ENCODE peak calls at places on chromosomes 2 and 18, in seven cellular contexts. One of them, this sample, is unnamed.

GRCh38 chr2:146764301-146764700 is 1080.5 kb upstream of the ACVR2A start:
- DNase-seq in esophagus squamous epithelium: no peak
- DNase-seq in psoas muscle: no peak
- DNase-seq in hepatocyte: no peak
- DNase-seq in GM06990: no peak
- DNase-seq in ascending aorta: no peak
- DNase-seq in heart left ventricle: no peak
- DNase-seq in this sample: no peak

GRCh38 chr2:66153941-66154340 is 281.0 kb upstream of the MEIS1 start:
- DNase-seq in esophagus squamous epithelium: no peak
- DNase-seq in heart left ventricle: no peak
- DNase-seq in GM06990: no peak
- DNase-seq in ascending aorta: no peak
- DNase-seq in hepatocyte: no peak
- DNase-seq in psoas muscle: no peak
- DNase-seq in this sample: no peak

GRCh38 chr18:70490008-70490933 is 201.4 kb downstream of the SOCS6 start:
- DNase-seq in esophagus squamous epithelium: no peak
- DNase-seq in ascending aorta: no peak
- DNase-seq in hepatocyte: peak; percentile 73
- DNase-seq in heart left ventricle: no peak
- DNase-seq in GM06990: no peak
- DNase-seq in psoas muscle: no peak
- DNase-seq in this sample: peak; percentile 20

GRCh38 chr2:133581027-133581760 is 12.9 kb upstream of the NCKAP5 start:
- DNase-seq in heart left ventricle: no peak
- DNase-seq in ascending aorta: no peak
- DNase-seq in GM06990: no peak
- DNase-seq in hepatocyte: no peak
- DNase-seq in psoas muscle: no peak
- DNase-seq in esophagus squamous epithelium: no peak
- DNase-seq in this sample: no peak

GRCh38 chr2:100060875-100061274 is 81.5 kb downstream of the AFF3 start:
- DNase-seq in GM06990: peak; percentile 49
- DNase-seq in ascending aorta: no peak
- DNase-seq in hepatocyte: no peak
- DNase-seq in psoas muscle: no peak
- DNase-seq in esophagus squamous epithelium: no peak
- DNase-seq in heart left ventricle: no peak
- DNase-seq in this sample: no peak

GRCh38 chr2:65062843-65063242 is 6.6 kb downstream of the CEP68 start:
- DNase-seq in ascending aorta: no peak
- DNase-seq in psoas muscle: peak; percentile 41
- DNase-seq in GM06990: no peak
- DNase-seq in heart left ventricle: no peak
- DNase-seq in hepatocyte: no peak
- DNase-seq in esophagus squamous epithelium: no peak
- DNase-seq in this sample: no peak

GRCh38 chr2:68290825-68291224 is 28.9 kb downstream of the CNRIP1 start:
- DNase-seq in esophagus squamous epithelium: no peak
- DNase-seq in GM06990: no peak
- DNase-seq in ascending aorta: no peak
- DNase-seq in hepatocyte: no peak
- DNase-seq in psoas muscle: no peak
- DNase-seq in heart left ventricle: peak; percentile 40
- DNase-seq in this sample: no peak

GRCh38 chr18:61765097-61765496 is 127.7 kb downstream of the RNF152 start:
- DNase-seq in heart left ventricle: no peak
- DNase-seq in ascending aorta: no peak
- DNase-seq in hepatocyte: no peak
- DNase-seq in GM06990: no peak
- DNase-seq in psoas muscle: no peak
- DNase-seq in esophagus squamous epithelium: no peak
- DNase-seq in this sample: no peak

GRCh38 chr2:182715896-182716664 is at the start of gene DNAJC10:
- DNase-seq in ascending aorta: peak; percentile 70
- DNase-seq in heart left ventricle: peak; percentile 92
- DNase-seq in hepatocyte: peak; percentile 94
- DNase-seq in esophagus squamous epithelium: peak; percentile 40
- DNase-seq in psoas muscle: peak; percentile 87
- DNase-seq in GM06990: peak; percentile 92
- DNase-seq in this sample: peak; percentile 83

GRCh38 chr2:159738509-159739390 is 26.4 kb downstream of the MARCHF7 start:
- DNase-seq in ascending aorta: no peak
- DNase-seq in hepatocyte: no peak
- DNase-seq in psoas muscle: no peak
- DNase-seq in esophagus squamous epithelium: no peak
- DNase-seq in GM06990: no peak
- DNase-seq in heart left ventricle: peak; percentile 17
- DNase-seq in this sample: no peak

GRCh38 chr2:43218221-43218549 is 8.2 kb downstream of the ZFP36L2 start:
- DNase-seq in esophagus squamous epithelium: no peak
- DNase-seq in heart left ventricle: no peak
- DNase-seq in GM06990: no peak
- DNase-seq in hepatocyte: no peak
- DNase-seq in ascending aorta: no peak
- DNase-seq in psoas muscle: no peak
- DNase-seq in this sample: no peak

GRCh38 chr2:36433311-36434217 is 78.0 kb downstream of the CRIM1 start:
- DNase-seq in ascending aorta: no peak
- DNase-seq in heart left ventricle: peak; percentile 70
- DNase-seq in esophagus squamous epithelium: no peak
- DNase-seq in GM06990: no peak
- DNase-seq in hepatocyte: no peak
- DNase-seq in psoas muscle: no peak
- DNase-seq in this sample: no peak

GRCh38 chr2:196276421-196276820 is 105.0 kb upstream of the STK17B start:
- DNase-seq in heart left ventricle: no peak
- DNase-seq in hepatocyte: peak; percentile 57
- DNase-seq in psoas muscle: no peak
- DNase-seq in ascending aorta: no peak
- DNase-seq in GM06990: no peak
- DNase-seq in esophagus squamous epithelium: no peak
- DNase-seq in this sample: no peak

GRCh38 chr2:8500124-8501054 is 181.5 kb upstream of the ID2 start:
- DNase-seq in hepatocyte: peak; percentile 63
- DNase-seq in GM06990: no peak
- DNase-seq in ascending aorta: no peak
- DNase-seq in heart left ventricle: no peak
- DNase-seq in esophagus squamous epithelium: no peak
- DNase-seq in psoas muscle: no peak
- DNase-seq in this sample: no peak

GRCh38 chr2:168034586-168034985 is 212.8 kb downstream of the STK39 start:
- DNase-seq in psoas muscle: no peak
- DNase-seq in ascending aorta: no peak
- DNase-seq in esophagus squamous epithelium: no peak
- DNase-seq in GM06990: no peak
- DNase-seq in hepatocyte: no peak
- DNase-seq in heart left ventricle: no peak
- DNase-seq in this sample: no peak

GRCh38 chr2:174337337-174338154 is 2.8 kb downstream of the SP9 start:
- DNase-seq in esophagus squamous epithelium: no peak
- DNase-seq in psoas muscle: no peak
- DNase-seq in GM06990: peak; percentile 61
- DNase-seq in heart left ventricle: no peak
- DNase-seq in ascending aorta: no peak
- DNase-seq in hepatocyte: peak; percentile 47
- DNase-seq in this sample: no peak

GRCh38 chr2:41116106-41116797 is 664.4 kb upstream of the SLC8A1 start:
- DNase-seq in GM06990: no peak
- DNase-seq in esophagus squamous epithelium: no peak
- DNase-seq in heart left ventricle: no peak
- DNase-seq in psoas muscle: no peak
- DNase-seq in ascending aorta: no peak
- DNase-seq in hepatocyte: no peak
- DNase-seq in this sample: no peak

GRCh38 chr2:108629417-108629816 is 89.9 kb upstream of the RANBP2 start:
- DNase-seq in heart left ventricle: no peak
- DNase-seq in psoas muscle: no peak
- DNase-seq in GM06990: no peak
- DNase-seq in esophagus squamous epithelium: no peak
- DNase-seq in ascending aorta: no peak
- DNase-seq in hepatocyte: no peak
- DNase-seq in this sample: no peak

GRCh38 chr2:70906022-70906421 is 29.7 kb upstream of the ATP6V1B1 start:
- DNase-seq in ascending aorta: no peak
- DNase-seq in psoas muscle: no peak
- DNase-seq in GM06990: no peak
- DNase-seq in hepatocyte: no peak
- DNase-seq in heart left ventricle: no peak
- DNase-seq in esophagus squamous epithelium: no peak
- DNase-seq in this sample: no peak
- H3K27me3 ChIP-seq in ascending aorta: peaks cover 22% of the 10 kb centered on the region
- H3K27me3 ChIP-seq in psoas muscle: peaks cover 17% of the 10 kb centered on the region
- H3K27me3 ChIP-seq in GM06990: peaks cover 4% of the 10 kb centered on the region
- H3K27me3 ChIP-seq in hepatocyte: peaks cover 100% of the 10 kb centered on the region
- H3K27me3 ChIP-seq in heart left ventricle: peaks cover 99% of the 10 kb centered on the region
- H3K27me3 ChIP-seq in esophagus squamous epithelium: peaks cover 100% of the 10 kb centered on the region
- H3K27me3 ChIP-seq in this sample: peaks cover 89% of the 10 kb centered on the region

GRCh38 chr2:200144571-200144970 is 161.9 kb upstream of the SPATS2L start:
- DNase-seq in hepatocyte: no peak
- DNase-seq in GM06990: no peak
- DNase-seq in esophagus squamous epithelium: no peak
- DNase-seq in psoas muscle: no peak
- DNase-seq in heart left ventricle: no peak
- DNase-seq in ascending aorta: no peak
- DNase-seq in this sample: no peak

GRCh38 chr2:200148366-200148765 is 158.1 kb upstream of the SPATS2L start:
- DNase-seq in ascending aorta: no peak
- DNase-seq in heart left ventricle: no peak
- DNase-seq in psoas muscle: no peak
- DNase-seq in esophagus squamous epithelium: no peak
- DNase-seq in hepatocyte: no peak
- DNase-seq in GM06990: no peak
- DNase-seq in this sample: no peak

GRCh38 chr2:200150411-200151086 is 155.9 kb upstream of the SPATS2L start:
- DNase-seq in ascending aorta: no peak
- DNase-seq in hepatocyte: no peak
- DNase-seq in heart left ventricle: no peak
- DNase-seq in GM06990: no peak
- DNase-seq in esophagus squamous epithelium: no peak
- DNase-seq in psoas muscle: no peak
- DNase-seq in this sample: no peak

DNA sequence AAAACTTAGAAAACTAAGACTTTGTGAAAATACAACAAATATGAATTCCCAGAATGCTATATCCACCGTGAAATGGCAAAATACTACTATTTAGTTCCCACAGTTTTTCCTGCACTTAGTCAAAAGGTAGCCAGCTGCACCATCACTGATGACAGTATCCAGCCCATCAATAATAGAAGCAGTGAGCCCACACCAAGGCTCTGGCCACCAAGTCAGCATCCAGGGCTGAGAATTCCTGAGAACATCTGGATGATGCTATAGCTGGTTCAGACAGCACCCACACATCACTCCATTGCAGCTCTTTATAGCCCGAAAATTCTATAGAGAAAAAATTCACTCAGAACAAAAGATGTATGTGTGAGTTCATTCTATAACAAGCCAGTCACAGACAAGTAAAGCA is 159.1 kb upstream of the SPATS2L start:
- DNase-seq in hepatocyte: no peak
- DNase-seq in heart left ventricle: no peak
- DNase-seq in GM06990: no peak
- DNase-seq in esophagus squamous epithelium: no peak
- DNase-seq in ascending aorta: no peak
- DNase-seq in psoas muscle: no peak
- DNase-seq in this sample: no peak
- TF ChIP-seq CTCF in hepatocyte: no peak
- TF ChIP-seq CTCF in heart left ventricle: no peak
- TF ChIP-seq CTCF in GM06990: no peak
- TF ChIP-seq CTCF in esophagus squamous epithelium: no peak
- TF ChIP-seq CTCF in ascending aorta: no peak
- TF ChIP-seq CTCF in psoas muscle: no peak
- TF ChIP-seq CTCF in this sample: no peak

GRCh38 chr2:169775765-169776482 is 22.7 kb upstream of the SSB start:
- DNase-seq in hepatocyte: no peak
- DNase-seq in ascending aorta: no peak
- DNase-seq in GM06990: no peak
- DNase-seq in esophagus squamous epithelium: no peak
- DNase-seq in heart left ventricle: no peak
- DNase-seq in psoas muscle: no peak
- DNase-seq in this sample: no peak

GRCh38 chr2:169776483-169776802 is 22.2 kb upstream of the SSB start:
- DNase-seq in hepatocyte: no peak
- DNase-seq in heart left ventricle: no peak
- DNase-seq in psoas muscle: no peak
- DNase-seq in GM06990: no peak
- DNase-seq in ascending aorta: no peak
- DNase-seq in esophagus squamous epithelium: no peak
- DNase-seq in this sample: no peak

GRCh38 chr2:169778421-169778820 is 20.2 kb upstream of the SSB start:
- DNase-seq in heart left ventricle: no peak
- DNase-seq in ascending aorta: no peak
- DNase-seq in esophagus squamous epithelium: no peak
- DNase-seq in psoas muscle: no peak
- DNase-seq in GM06990: no peak
- DNase-seq in hepatocyte: no peak
- DNase-seq in this sample: no peak

GRCh38 chr2:169782513-169782912 is 16.2 kb upstream of the SSB start:
- DNase-seq in esophagus squamous epithelium: no peak
- DNase-seq in GM06990: no peak
- DNase-seq in psoas muscle: no peak
- DNase-seq in heart left ventricle: no peak
- DNase-seq in hepatocyte: no peak
- DNase-seq in ascending aorta: no peak
- DNase-seq in this sample: no peak

DNA sequence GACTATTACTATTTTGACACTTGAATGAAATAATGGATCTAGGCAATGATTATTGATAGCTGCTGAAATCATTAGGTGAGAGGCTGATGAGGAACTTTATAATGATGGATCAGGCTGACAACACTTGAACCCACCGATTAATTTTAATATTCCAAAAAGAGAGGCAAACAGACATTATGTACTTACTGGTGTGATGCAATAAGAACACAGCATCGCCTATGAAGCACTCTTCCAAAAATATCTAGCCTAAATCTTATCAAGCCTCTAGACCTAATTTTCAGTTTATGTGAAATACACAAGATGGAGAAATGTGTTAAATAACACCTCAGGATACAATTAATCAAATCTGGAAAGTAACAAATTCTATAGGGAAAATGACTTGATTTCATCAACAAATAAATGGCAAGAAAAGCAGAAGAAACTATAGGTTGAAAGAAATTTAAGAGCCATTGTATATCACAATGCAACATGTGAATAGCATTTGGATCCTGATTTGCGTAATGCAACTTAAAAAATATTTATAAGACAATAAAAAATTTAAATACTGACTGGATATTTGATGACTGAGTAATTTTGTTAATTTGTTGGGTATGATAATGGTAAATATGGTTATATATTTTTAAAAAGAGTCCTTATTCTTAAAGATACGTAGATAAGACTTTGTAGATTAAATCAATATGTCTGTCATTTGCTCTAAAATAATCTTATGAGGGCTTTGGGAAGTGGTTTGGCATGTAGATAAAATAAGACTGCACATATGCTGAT is 17.2 kb upstream of the SSB start:
- DNase-seq in esophagus squamous epithelium: no peak
- DNase-seq in ascending aorta: no peak
- DNase-seq in heart left ventricle: no peak
- DNase-seq in GM06990: no peak
- DNase-seq in psoas muscle: no peak
- DNase-seq in hepatocyte: no peak
- DNase-seq in this sample: no peak
- H3K27me3 ChIP-seq in esophagus squamous epithelium: no peaks in the 10 kb centered on the region
- H3K27me3 ChIP-seq in ascending aorta: no peaks in the 10 kb centered on the region
- H3K27me3 ChIP-seq in heart left ventricle: no peaks in the 10 kb centered on the region
- H3K27me3 ChIP-seq in GM06990: no peaks in the 10 kb centered on the region
- H3K27me3 ChIP-seq in psoas muscle: no peaks in the 10 kb centered on the region
- H3K27me3 ChIP-seq in hepatocyte: no peaks in the 10 kb centered on the region
- H3K27me3 ChIP-seq in this sample: no peaks in the 10 kb centered on the region

GRCh38 chr2:189492451-189492850 is 51.2 kb downstream of the WDR75 start:
- DNase-seq in heart left ventricle: no peak
- DNase-seq in GM06990: no peak
- DNase-seq in ascending aorta: no peak
- DNase-seq in hepatocyte: no peak
- DNase-seq in psoas muscle: no peak
- DNase-seq in esophagus squamous epithelium: no peak
- DNase-seq in this sample: no peak
- TF ChIP-seq CTCF in heart left ventricle: no peak
- TF ChIP-seq CTCF in GM06990: no peak
- TF ChIP-seq CTCF in ascending aorta: no peak
- TF ChIP-seq CTCF in hepatocyte: no peak
- TF ChIP-seq CTCF in psoas muscle: no peak
- TF ChIP-seq CTCF in esophagus squamous epithelium: no peak
- TF ChIP-seq CTCF in this sample: no peak